ENCODE peak calls at places on chromosome 9, in seven cellular contexts. One of them, this sample, is unnamed.

GRCh38 chr9:90013778-90014177 is 409.0 kb downstream of the GADD45G start:
- DNase-seq in uterus: no peak
- DNase-seq in epithelial cell of esophagus: no peak
- DNase-seq in HEK293T: no peak
- DNase-seq in mammary epithelial cell: no peak
- DNase-seq in kidney epithelial cell: no peak
- DNase-seq in effector memory CD8-positive, alpha-beta T cell: no peak
- DNase-seq in this sample: no peak

GRCh38 chr9:33458444-33458843 is 11.1 kb upstream of the AQP3 start:
- DNase-seq in mammary epithelial cell: peak
- DNase-seq in uterus: no peak
- DNase-seq in epithelial cell of esophagus: peak
- DNase-seq in HEK293T: no peak
- DNase-seq in kidney epithelial cell: peak
- DNase-seq in effector memory CD8-positive, alpha-beta T cell: peak
- DNase-seq in this sample: no peak

GRCh38 chr9:34993502-34994428 is 4.2 kb downstream of the DNAJB5 start:
- DNase-seq in HEK293T: no peak
- DNase-seq in effector memory CD8-positive, alpha-beta T cell: no peak
- DNase-seq in mammary epithelial cell: no peak
- DNase-seq in kidney epithelial cell: no peak
- DNase-seq in uterus: peak
- DNase-seq in epithelial cell of esophagus: peak
- DNase-seq in this sample: peak

GRCh38 chr9:133119039-133119438 is 2.0 kb downstream of the RALGDS start:
- DNase-seq in uterus: no peak
- DNase-seq in epithelial cell of esophagus: no peak
- DNase-seq in kidney epithelial cell: no peak
- DNase-seq in mammary epithelial cell: no peak
- DNase-seq in HEK293T: no peak
- DNase-seq in effector memory CD8-positive, alpha-beta T cell: no peak
- DNase-seq in this sample: no peak

GRCh38 chr9:89400398-89401116 is 82.3 kb downstream of the SECISBP2 start:
- DNase-seq in HEK293T: no peak
- DNase-seq in effector memory CD8-positive, alpha-beta T cell: no peak
- DNase-seq in mammary epithelial cell: no peak
- DNase-seq in epithelial cell of esophagus: no peak
- DNase-seq in uterus: no peak
- DNase-seq in kidney epithelial cell: no peak
- DNase-seq in this sample: no peak

GRCh38 chr9:73202992-73203391 is 51.3 kb downstream of the ANXA1 start:
- DNase-seq in epithelial cell of esophagus: no peak
- DNase-seq in mammary epithelial cell: no peak
- DNase-seq in uterus: no peak
- DNase-seq in kidney epithelial cell: no peak
- DNase-seq in effector memory CD8-positive, alpha-beta T cell: no peak
- DNase-seq in HEK293T: no peak
- DNase-seq in this sample: no peak

GRCh38 chr9:133842174-133842573 is 104.0 kb upstream of the SARDH start:
- DNase-seq in HEK293T: no peak
- DNase-seq in uterus: no peak
- DNase-seq in kidney epithelial cell: no peak
- DNase-seq in mammary epithelial cell: no peak
- DNase-seq in epithelial cell of esophagus: no peak
- DNase-seq in effector memory CD8-positive, alpha-beta T cell: no peak
- DNase-seq in this sample: no peak

GRCh38 chr9:89442981-89443817 is 54.7 kb downstream of the SEMA4D start:
- DNase-seq in HEK293T: no peak
- DNase-seq in uterus: no peak
- DNase-seq in epithelial cell of esophagus: no peak
- DNase-seq in mammary epithelial cell: no peak
- DNase-seq in effector memory CD8-positive, alpha-beta T cell: no peak
- DNase-seq in kidney epithelial cell: no peak
- DNase-seq in this sample: no peak

GRCh38 chr9:126363847-126364671 is 37.4 kb downstream of the MVB12B start:
- DNase-seq in HEK293T: no peak
- DNase-seq in mammary epithelial cell: no peak
- DNase-seq in effector memory CD8-positive, alpha-beta T cell: no peak
- DNase-seq in kidney epithelial cell: no peak
- DNase-seq in uterus: no peak
- DNase-seq in epithelial cell of esophagus: peak
- DNase-seq in this sample: no peak

GRCh38 chr9:130185494-130186005 is 13.3 kb downstream of the NCS1 start:
- DNase-seq in kidney epithelial cell: no peak
- DNase-seq in effector memory CD8-positive, alpha-beta T cell: no peak
- DNase-seq in mammary epithelial cell: no peak
- DNase-seq in HEK293T: no peak
- DNase-seq in epithelial cell of esophagus: no peak
- DNase-seq in uterus: no peak
- DNase-seq in this sample: peak

GRCh38 chr9:131304676-131305366 is 15.3 kb downstream of the PLPP7 start:
- DNase-seq in uterus: no peak
- DNase-seq in HEK293T: no peak
- DNase-seq in effector memory CD8-positive, alpha-beta T cell: no peak
- DNase-seq in epithelial cell of esophagus: peak
- DNase-seq in mammary epithelial cell: no peak
- DNase-seq in kidney epithelial cell: no peak
- DNase-seq in this sample: no peak

GRCh38 chr9:114093761-114094505 is 5.2 kb downstream of the KIF12 start:
- DNase-seq in uterus: peak
- DNase-seq in HEK293T: no peak
- DNase-seq in effector memory CD8-positive, alpha-beta T cell: no peak
- DNase-seq in epithelial cell of esophagus: no peak
- DNase-seq in kidney epithelial cell: no peak
- DNase-seq in mammary epithelial cell: no peak
- DNase-seq in this sample: no peak

GRCh38 chr9:135885100-135885853 is 22.1 kb downstream of the CAMSAP1 start:
- DNase-seq in effector memory CD8-positive, alpha-beta T cell: no peak
- DNase-seq in HEK293T: no peak
- DNase-seq in uterus: no peak
- DNase-seq in epithelial cell of esophagus: peak
- DNase-seq in mammary epithelial cell: no peak
- DNase-seq in kidney epithelial cell: no peak
- DNase-seq in this sample: no peak

GRCh38 chr9:87178353-87178752 is 231.0 kb upstream of the GAS1 start:
- DNase-seq in HEK293T: no peak
- DNase-seq in kidney epithelial cell: no peak
- DNase-seq in mammary epithelial cell: no peak
- DNase-seq in uterus: no peak
- DNase-seq in effector memory CD8-positive, alpha-beta T cell: no peak
- DNase-seq in epithelial cell of esophagus: no peak
- DNase-seq in this sample: no peak

GRCh38 chr9:79651251-79651795 is 79.6 kb downstream of the TLE4 start:
- DNase-seq in mammary epithelial cell: no peak
- DNase-seq in kidney epithelial cell: peak
- DNase-seq in epithelial cell of esophagus: no peak
- DNase-seq in effector memory CD8-positive, alpha-beta T cell: no peak
- DNase-seq in uterus: no peak
- DNase-seq in HEK293T: peak
- DNase-seq in this sample: peak

GRCh38 chr9:16718296-16718695 is 152.2 kb downstream of the BNC2 start:
- DNase-seq in HEK293T: no peak
- DNase-seq in uterus: no peak
- DNase-seq in epithelial cell of esophagus: no peak
- DNase-seq in kidney epithelial cell: no peak
- DNase-seq in effector memory CD8-positive, alpha-beta T cell: no peak
- DNase-seq in mammary epithelial cell: no peak
- DNase-seq in this sample: no peak

GRCh38 chr9:36956908-36957307 is 77.2 kb downstream of the PAX5 start:
- DNase-seq in mammary epithelial cell: no peak
- DNase-seq in HEK293T: no peak
- DNase-seq in kidney epithelial cell: no peak
- DNase-seq in effector memory CD8-positive, alpha-beta T cell: no peak
- DNase-seq in epithelial cell of esophagus: no peak
- DNase-seq in uterus: no peak
- DNase-seq in this sample: no peak

GRCh38 chr9:92278117-92278516 is 15.4 kb downstream of the IARS1 start:
- DNase-seq in epithelial cell of esophagus: peak
- DNase-seq in kidney epithelial cell: no peak
- DNase-seq in mammary epithelial cell: peak
- DNase-seq in uterus: no peak
- DNase-seq in effector memory CD8-positive, alpha-beta T cell: no peak
- DNase-seq in HEK293T: no peak
- DNase-seq in this sample: no peak

GRCh38 chr9:18071651-18072060 is 402.3 kb upstream of the ADAMTSL1 start:
- DNase-seq in kidney epithelial cell: no peak
- DNase-seq in mammary epithelial cell: no peak
- DNase-seq in uterus: peak
- DNase-seq in effector memory CD8-positive, alpha-beta T cell: no peak
- DNase-seq in HEK293T: no peak
- DNase-seq in epithelial cell of esophagus: peak
- DNase-seq in this sample: no peak

GRCh38 chr9:68898781-68899439 is 115.0 kb downstream of the PRKACG start:
- DNase-seq in epithelial cell of esophagus: no peak
- DNase-seq in effector memory CD8-positive, alpha-beta T cell: no peak
- DNase-seq in mammary epithelial cell: no peak
- DNase-seq in uterus: no peak
- DNase-seq in HEK293T: no peak
- DNase-seq in kidney epithelial cell: no peak
- DNase-seq in this sample: no peak

GRCh38 chr9:134620751-134621557 is 20.6 kb upstream of the COL5A1 start:
- DNase-seq in mammary epithelial cell: no peak
- DNase-seq in effector memory CD8-positive, alpha-beta T cell: no peak
- DNase-seq in kidney epithelial cell: no peak
- DNase-seq in HEK293T: no peak
- DNase-seq in uterus: peak
- DNase-seq in epithelial cell of esophagus: no peak
- DNase-seq in this sample: no peak

This sample was measured in retina.